ENCODE peak calls at places on chromosome 21, in four cellular contexts. P is Peyer's patch, A is type B pancreatic cell, Y is H1. L is an unnamed sample.

GRCh38 chr21:36743446-36743845 is 44.5 kb downstream of the SIM2 start:
- DNase-seq in A (no peak), Y (no peak), P (no peak), L (no peak)

GRCh38 chr21:28810826-28811524 is 181.7 kb downstream of the LTN1 start:
- DNase-seq in P (no peak), A (no peak), Y (no peak), L (no peak)

GRCh38 chr21:42378418-42378817 is 12.1 kb upstream of the TFF1 start:
- DNase-seq in Y (no peak), P (peak; percentile 4), A (no peak), L (no peak)

GRCh38 chr21:44436958-44437357 is 18.4 kb upstream of the LRRC3 start:
- DNase-seq in A (no peak), P (peak; percentile 29), Y (no peak), L (no peak)

GRCh38 chr21:22961248-22961647 is 1963.0 kb downstream of the NCAM2 start:
- DNase-seq in A (no peak), Y (no peak), P (no peak), L (no peak)

GRCh38 chr21:21907271-21907670 is 909.1 kb downstream of the NCAM2 start:
- DNase-seq in Y (no peak), A (no peak), P (no peak), L (no peak)

GRCh38 chr21:39020751-39021474 is 162.3 kb downstream of the PSMG1 start:
- DNase-seq in A (no peak), Y (no peak), P (no peak), L (no peak)

GRCh38 chr21:26117972-26118367 is 52.6 kb downstream of the APP start:
- DNase-seq in A (no peak), P (no peak), Y (no peak), L (no peak)

GRCh38 chr21:41750051-41750450 is 16.8 kb downstream of the RIPK4 start:
- DNase-seq in Y (no peak), A (no peak), P (peak; percentile 40), L (no peak)

GRCh38 chr21:36127250-36127904 is 7.5 kb upstream of the CBR3 start:
- DNase-seq in Y (no peak), A (no peak), P (no peak), L (no peak)

GRCh38 chr21:36355071-36355680 is 30.0 kb upstream of the CHAF1B start:
- DNase-seq in A (no peak), P (no peak), Y (no peak), L (no peak)

GRCh38 chr21:24375201-24375600 is 1232.1 kb downstream of the MRPL39 start:
- DNase-seq in A (no peak), Y (peak; percentile 56), P (no peak), L (no peak)

GRCh38 chr21:10273196-10273595 is 248.2 kb upstream of the TPTE start:
- DNase-seq in Y (no peak), P (no peak), A (no peak), L (no peak)

GRCh38 chr21:41402231-41402630 is 23.8 kb upstream of the MX1 start:
- DNase-seq in A (no peak), P (no peak), Y (no peak), L (no peak)

GRCh38 chr21:42661688-42662429 is 8.4 kb downstream of the PDE9A start:
- DNase-seq in A (no peak), Y (no peak), P (no peak), L (no peak)

GRCh38 chr21:42025392-42026071 is 15.4 kb upstream of the ZBTB21 start:
- DNase-seq in P (no peak), Y (no peak), A (no peak), L (no peak)

GRCh38 chr21:24436236-24436635 is 1171.0 kb downstream of the MRPL39 start:
- DNase-seq in Y (no peak), A (no peak), P (no peak), L (no peak)

GRCh38 chr21:44618504-44618903 is 6.6 kb downstream of the KRTAP10-8 start:
- DNase-seq in P (peak; percentile 45), Y (peak; percentile 50), A (no peak), L (no peak)

GRCh38 chr21:38965241-38965640 is 159.5 kb downstream of the ETS2 start:
- DNase-seq in Y (no peak), A (no peak), P (no peak), L (no peak)

GRCh38 chr21:37582613-37583012 is 216.0 kb downstream of the DYRK1A start:
- DNase-seq in A (no peak), Y (no peak), P (no peak), L (no peak)

GRCh38 chr21:37710555-37711293 is 205.5 kb downstream of the KCNJ6 start:
- DNase-seq in P (no peak), A (no peak), Y (no peak), L (no peak)

GRCh38 chr21:42350271-42350885 is 416 bp downstream of the TFF2 start:
- DNase-seq in A (peak; percentile 20), P (peak; percentile 22), Y (peak; percentile 23), L (no peak)

GRCh38 chr21:35801388-35801787 is 258.9 kb downstream of the SETD4 start:
- DNase-seq in A (no peak), P (no peak), Y (no peak), L (no peak)

GRCh38 chr21:42191978-42192595 is 26.9 kb upstream of the ABCG1 start:
- DNase-seq in Y (no peak), P (no peak), A (no peak), L (peak; percentile 68)

GRCh38 chr21:44425307-44425894 is 29.9 kb upstream of the LRRC3 start:
- DNase-seq in A (no peak), P (peak; percentile 43), Y (no peak), L (no peak)

GRCh38 chr21:42118121-42118795 is 47.1 kb downstream of the UMODL1 start:
- DNase-seq in P (no peak), Y (no peak), A (no peak), L (no peak)

GRCh38 chr21:21412096-21412495 is 413.9 kb downstream of the NCAM2 start:
- DNase-seq in P (no peak), A (no peak), Y (no peak), L (no peak)

GRCh38 chr21:40386301-40386911 is 460.6 kb downstream of the DSCAM start:
- DNase-seq in A (peak; percentile 69), P (peak; percentile 57), Y (peak; percentile 76), L (no peak)
- TF ChIP-seq CTCF in A (peak; percentile 96), P (peak; percentile 53), Y (peak; percentile 93), L (peak; percentile 19)

GRCh38 chr21:15592271-15592860 is 137.4 kb upstream of the USP25 start:
- DNase-seq in Y (no peak), A (no peak), P (no peak), L (no peak)

GRCh38 chr21:15592957-15593356 is 136.8 kb upstream of the USP25 start:
- DNase-seq in A (no peak), Y (no peak), P (no peak), L (no peak)
- TF ChIP-seq CTCF in A (no peak), Y (no peak), P (no peak), L (no peak)

DNA sequence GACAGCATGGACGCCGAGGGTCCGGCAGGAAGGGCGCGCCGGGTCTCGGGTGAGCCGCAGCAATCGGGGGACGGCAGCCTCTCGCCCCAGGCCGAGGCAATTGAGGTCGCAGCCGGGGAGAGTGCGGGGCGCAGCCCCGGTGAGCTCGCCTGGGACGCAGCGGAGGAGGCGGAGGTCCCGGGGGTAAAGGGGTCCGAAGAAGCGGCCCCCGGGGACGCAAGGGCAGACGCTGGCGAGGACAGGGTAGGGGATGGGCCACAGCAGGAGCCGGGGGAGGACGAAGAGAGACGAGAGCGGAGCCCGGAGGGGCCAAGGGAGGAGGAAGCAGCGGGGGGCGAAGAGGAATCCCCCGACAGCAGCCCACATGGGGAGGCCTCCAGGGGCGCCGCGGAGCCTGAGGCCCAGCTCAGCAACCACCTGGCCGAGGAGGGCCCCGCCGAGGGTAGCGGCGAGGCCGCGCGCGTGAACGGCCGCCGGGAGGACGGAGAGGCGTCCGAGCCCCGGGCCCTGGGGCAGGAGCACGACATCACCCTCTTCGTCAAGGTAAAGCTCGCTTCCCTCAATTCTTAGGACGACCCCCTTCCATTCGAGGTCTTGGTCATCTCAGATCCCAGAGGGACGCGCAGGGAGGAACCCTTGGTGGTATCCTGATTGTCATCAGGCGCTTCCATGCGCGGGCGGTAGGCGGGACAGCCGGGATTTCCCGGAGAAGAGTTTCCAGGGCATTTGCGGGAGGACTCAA is 1.6 kb downstream of the CLIC6 start:
- DNase-seq in P (no peak), A (no peak), Y (peak; percentile 73), L (no peak)
- TF ChIP-seq CTCF in P (no peak), A (no peak), Y (no peak), L (no peak)

GRCh38 chr21:31780944-31781343 is 49.0 kb upstream of the SCAF4 start:
- DNase-seq in A (no peak), Y (no peak), P (no peak), L (no peak)
- TF ChIP-seq CTCF in A (peak; percentile 61), Y (peak; percentile 14), P (no peak), L (no peak)

DNA sequence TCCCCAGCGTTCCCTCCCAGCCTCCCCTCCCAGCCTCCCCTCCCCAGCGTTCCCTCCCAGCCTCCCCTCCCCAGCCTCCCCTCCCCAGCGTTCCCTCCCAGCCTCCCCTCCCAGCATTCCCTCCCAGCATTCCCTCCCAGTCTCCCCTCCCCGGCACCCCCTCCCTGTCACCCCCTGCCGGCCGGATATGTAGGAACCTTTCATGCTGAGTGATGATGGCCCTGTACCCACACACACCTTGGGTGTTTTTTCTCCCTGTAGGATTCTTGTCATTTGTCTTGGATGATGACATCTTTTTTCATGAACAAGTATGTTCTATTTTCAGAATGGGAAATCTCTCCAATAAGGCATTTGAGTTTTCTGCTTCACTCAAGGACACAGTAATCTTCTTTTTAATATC is 19.6 kb downstream of the FTCD start:
- DNase-seq in A (no peak), P (no peak), Y (no peak), L (no peak)
- TF ChIP-seq CTCF in A (no peak), P (no peak), Y (no peak), L (no peak)

GRCh38 chr21:33901421-33902288 is 13.9 kb downstream of the ATP5PO start:
- DNase-seq in Y (peak; percentile 61), P (no peak), A (no peak), L (no peak)
- TF ChIP-seq CTCF in Y (peak; percentile 76), P (peak; percentile 40), A (peak; percentile 74), L (no peak)

DNA sequence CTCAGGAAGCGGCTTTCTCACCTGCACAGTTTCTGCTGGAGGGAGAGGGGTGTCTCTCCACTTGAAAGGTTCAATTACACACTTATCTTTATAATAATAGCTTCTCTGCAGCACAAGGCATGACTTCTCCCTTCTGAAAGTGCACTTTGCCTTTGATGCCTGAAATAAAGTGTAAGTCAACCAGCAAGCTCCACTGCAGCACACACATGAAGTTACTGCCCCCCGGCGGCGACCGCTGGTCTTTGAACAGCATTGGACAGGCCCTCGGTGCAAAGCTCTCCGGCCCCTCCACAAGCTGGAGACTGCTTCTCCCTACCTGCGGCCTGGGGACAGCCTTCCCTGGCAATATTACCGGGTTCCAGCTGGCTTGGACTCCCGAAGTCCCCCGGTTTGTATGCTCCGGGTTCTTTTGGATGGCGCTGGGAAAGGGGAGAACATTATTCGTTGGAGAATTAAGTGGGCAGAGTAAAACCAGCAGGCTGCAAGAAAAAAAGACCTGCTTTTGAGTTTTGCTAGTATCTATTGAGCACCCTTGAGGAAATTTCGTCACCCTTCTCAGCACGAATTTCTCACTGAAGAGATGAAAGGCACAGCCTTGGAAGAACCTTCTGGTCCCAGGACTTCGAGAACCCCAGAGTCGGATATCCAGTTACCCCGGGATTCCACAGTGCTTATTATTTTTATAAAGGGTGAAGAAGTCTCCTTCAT is 11.8 kb downstream of the RCAN1 start:
- DNase-seq in P (peak; percentile 90), Y (peak; percentile 89), A (peak; percentile 88), L (peak; percentile 54)
- TF ChIP-seq CTCF in P (peak; percentile 89), Y (peak; percentile 87), A (peak; percentile 88), L (peak; percentile 65)

L was measured in natural killer cell.